ENCODE peak calls at places on chromosome 21, in seven cellular contexts. R is hepatocyte; U is colonic mucosa; V is HL-60; H is left lung; A is CD8-positive, alpha-beta T cell; O is ovary. W is an unnamed sample.

GRCh38 chr21:25953196-25953595 is 217.4 kb downstream of the APP start:
- DNase-seq in H (no peak), R (no peak), A (no peak), O (no peak), V (no peak), U (no peak), W (no peak)

GRCh38 chr21:45351526-45352275 is 53.3 kb upstream of the COL18A1 start:
- DNase-seq in V (no peak), O (no peak), U (no peak), A (no peak), R (no peak), H (no peak), W (no peak)

GRCh38 chr21:35298757-35299156 is 249.7 kb upstream of the RUNX1 start:
- DNase-seq in H (no peak), U (no peak), R (no peak), A (no peak), O (no peak), V (no peak), W (no peak)

GRCh38 chr21:42097860-42098259 is 26.7 kb downstream of the UMODL1 start:
- DNase-seq in A (no peak), H (peak; percentile 74), O (no peak), R (peak; percentile 91), V (peak; percentile 43), U (peak; percentile 76), W (peak; percentile 86)

GRCh38 chr21:33531007-33531406 is 10.9 kb downstream of the GART start:
- DNase-seq in R (no peak), A (no peak), H (no peak), U (no peak), O (no peak), V (no peak), W (no peak)

GRCh38 chr21:32468567-32469175 is 56.2 kb downstream of the EVA1C start:
- DNase-seq in U (no peak), H (no peak), V (no peak), A (no peak), O (no peak), R (no peak), W (no peak)

GRCh38 chr21:46001821-46002681 is 20.5 kb downstream of the COL6A1 start:
- DNase-seq in R (no peak), A (no peak), U (peak; percentile 17), O (peak; percentile 34), V (no peak), H (no peak), W (no peak)

GRCh38 chr21:34890724-34891609 is 158.1 kb downstream of the RUNX1 start:
- DNase-seq in A (no peak), O (peak; percentile 20), R (peak; percentile 52), U (no peak), H (peak; percentile 46), V (peak; percentile 79), W (no peak)

GRCh38 chr21:44917446-44918106 is 3.1 kb downstream of the ITGB2 start:
- DNase-seq in R (no peak), H (no peak), V (no peak), U (no peak), O (no peak), A (no peak), W (no peak)

GRCh38 chr21:10272216-10272615 is 249.2 kb upstream of the TPTE start:
- DNase-seq in R (no peak), H (peak; percentile 22), A (no peak), O (no peak), V (no peak), U (no peak), W (peak; percentile 6)

GRCh38 chr21:34668803-34669148 is at the start of gene CLIC6:
- DNase-seq in H (peak; percentile 69), R (peak; percentile 28), A (no peak), V (no peak), U (no peak), O (no peak), W (no peak)

GRCh38 chr21:41361786-41362604 is at the start of gene MX2:
- DNase-seq in O (peak; percentile 58), H (peak; percentile 65), R (peak; percentile 68), V (peak; percentile 90), U (peak; percentile 61), A (peak; percentile 60), W (peak; percentile 61)

GRCh38 chr21:46099476-46099875 is 1.6 kb downstream of the COL6A2 start:
- DNase-seq in R (peak; percentile 55), V (no peak), H (peak; percentile 30), U (peak; percentile 32), O (peak; percentile 56), A (no peak), W (no peak)

GRCh38 chr21:15638856-15639549 is 90.8 kb upstream of the USP25 start:
- DNase-seq in V (no peak), H (peak; percentile 76), U (no peak), O (no peak), A (no peak), R (peak; percentile 55), W (no peak)

GRCh38 chr21:43928230-43928607 is 63.2 kb downstream of the AGPAT3 start:
- DNase-seq in A (no peak), R (no peak), O (no peak), V (no peak), H (no peak), U (no peak), W (no peak)

GRCh38 chr21:42401164-42401563 is 2.5 kb upstream of the UBASH3A start:
- DNase-seq in A (no peak), H (peak; percentile 51), V (no peak), O (no peak), U (no peak), R (no peak), W (no peak)

GRCh38 chr21:42381347-42381984 is 14.4 kb downstream of the TMPRSS3 start:
- DNase-seq in O (no peak), A (no peak), U (peak; percentile 85), H (peak; percentile 53), V (peak; percentile 70), R (peak; percentile 71), W (no peak)

GRCh38 chr21:45303751-45304150 is 16.1 kb upstream of the POFUT2 start:
- DNase-seq in H (peak; percentile 26), A (no peak), V (no peak), U (no peak), O (peak; percentile 35), R (no peak), W (no peak)

GRCh38 chr21:35925497-35925896 is 134.8 kb downstream of the SETD4 start:
- DNase-seq in A (no peak), H (peak; percentile 36), R (no peak), O (no peak), V (no peak), U (no peak), W (no peak)

GRCh38 chr21:42036313-42036712 is 26.2 kb upstream of the ZBTB21 start:
- DNase-seq in U (no peak), H (no peak), O (no peak), V (no peak), A (no peak), R (no peak), W (no peak)

GRCh38 chr21:41823906-41824305 is 55.2 kb downstream of the PRDM15 start:
- DNase-seq in O (no peak), R (no peak), A (no peak), V (no peak), H (no peak), U (no peak), W (no peak)

GRCh38 chr21:33894736-33895288 is 20.8 kb downstream of the ATP5PO start:
- DNase-seq in O (peak; percentile 75), R (peak; percentile 91), V (peak; percentile 85), A (peak; percentile 52), H (peak; percentile 74), U (peak; percentile 58), W (peak; percentile 71)

GRCh38 chr21:33266050-33266783 is at the start of gene IL10RB:
- DNase-seq in V (peak; percentile 75), H (peak; percentile 83), A (peak; percentile 70), O (peak; percentile 68), U (peak; percentile 87), R (peak; percentile 90), W (no peak)

GRCh38 chr21:42556476-42556875 is 42.8 kb downstream of the SLC37A1 start:
- DNase-seq in A (no peak), V (no peak), O (no peak), U (no peak), R (no peak), H (peak; percentile 10), W (no peak)

GRCh38 chr21:16124397-16125130 is 394.8 kb downstream of the USP25 start:
- DNase-seq in V (no peak), U (no peak), H (no peak), R (peak; percentile 24), O (peak; percentile 65), A (no peak), W (peak; percentile 59)

GRCh38 chr21:32371913-32372314 is 20.9 kb downstream of the URB1 start:
- DNase-seq in A (no peak), V (no peak), H (peak; percentile 64), O (peak; percentile 69), U (no peak), R (no peak), W (no peak)

GRCh38 chr21:33419538-33420123 is 16.4 kb downstream of the IFNGR2 start:
- DNase-seq in H (no peak), O (peak; percentile 40), R (no peak), U (no peak), A (no peak), V (no peak), W (no peak)

GRCh38 chr21:33078907-33079582 is 9.1 kb downstream of the OLIG1 start:
- DNase-seq in H (no peak), O (no peak), U (no peak), V (peak; percentile 90), A (peak; percentile 9), R (peak; percentile 62), W (peak; percentile 17)

GRCh38 chr21:35048706-35049617 is at the start of gene RUNX1:
- DNase-seq in U (peak; percentile 50), A (peak; percentile 56), O (no peak), V (peak; percentile 96), H (peak; percentile 70), R (no peak), W (peak; percentile 17)

DNA sequence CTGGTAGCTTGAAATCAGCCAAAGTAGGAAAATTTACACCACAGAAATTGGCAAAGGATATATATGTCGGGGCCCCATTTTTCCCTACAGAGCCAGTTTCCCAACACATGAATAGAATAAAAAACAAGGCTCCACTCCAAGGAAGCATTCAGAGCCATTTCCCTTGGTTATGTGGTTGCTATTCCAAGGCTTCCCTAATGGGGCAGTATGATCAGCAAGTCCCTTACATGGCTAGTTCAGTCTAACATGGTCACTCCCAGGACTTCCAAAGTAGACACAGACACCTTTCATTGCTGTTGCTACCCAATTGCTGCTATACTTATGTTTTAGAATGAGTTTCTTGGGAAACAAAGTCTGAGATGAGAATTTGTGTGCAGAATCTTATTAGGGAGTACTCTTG is 93.1 kb downstream of the C21orf91 start:
- DNase-seq in V (no peak), H (no peak), A (no peak), R (no peak), U (no peak), O (no peak), W (peak; percentile 2)
- TF ChIP-seq CTCF in V (no peak), H (no peak), A (no peak), R (no peak), U (no peak), O (no peak), W (no peak)

GRCh38 chr21:37915516-37915915 is 741 bp downstream of the KCNJ6 start:
- DNase-seq in U (no peak), R (peak; percentile 7), V (no peak), H (no peak), A (no peak), O (no peak), W (no peak)
- H3K4me3 ChIP-seq in U (no peak overlapping the region), R (peak overlapping the region; percentile 20), V (no peak overlapping the region), H (no peak overlapping the region), A (no peak overlapping the region), O (no peak overlapping the region), W (no peak overlapping the region)

GRCh38 chr21:26966978-26967913 is at the start of gene ADAMTS5:
- DNase-seq in U (peak; percentile 28), H (no peak), V (peak; percentile 88), O (peak; percentile 72), R (peak; percentile 32), A (no peak), W (no peak)
- TF ChIP-seq CTCF in U (no peak), H (no peak), V (no peak), O (no peak), R (no peak), A (no peak), W (no peak)

GRCh38 chr21:38875694-38876492 is 70.2 kb downstream of the ETS2 start:
- DNase-seq in V (peak; percentile 52), O (no peak), A (no peak), U (no peak), H (no peak), R (no peak), W (no peak)
- H3K4me3 ChIP-seq in V (no peak overlapping the region), O (no peak overlapping the region), A (no peak overlapping the region), U (no peak overlapping the region), H (no peak overlapping the region), R (no peak overlapping the region), W (no peak overlapping the region)